ENCODE peak calls at places on chromosomes 11 and 22, in four cellular contexts. J, E, T and M are unnamed samples.

GRCh38 chr11:64153831-64154230 is 12.1 kb downstream of the MACROD1 start:
- DNase-seq in E (no peak), T (no peak), J (no peak), M (no peak)

GRCh38 chr11:1749787-1750351 is 526 bp downstream of the IFITM10 start:
- DNase-seq in J (no peak), T (no peak), E (no peak), M (no peak)

GRCh38 chr22:44133901-44134511 is 46.7 kb upstream of the PARVG start:
- DNase-seq in T (no peak), E (no peak), J (no peak), M (no peak)

GRCh38 chr11:78803995-78804394 is 229.3 kb upstream of the NARS2 start:
- DNase-seq in J (no peak), E (no peak), T (no peak), M (no peak)

GRCh38 chr11:94771390-94771789 is 3.2 kb downstream of the AMOTL1 start:
- DNase-seq in E (no peak), J (no peak), T (no peak), M (no peak)

GRCh38 chr11:68657021-68657780 is 27.1 kb upstream of the GAL start:
- DNase-seq in E (no peak), J (no peak), T (no peak), M (no peak)

GRCh38 chr11:48122656-48123055 is 94.0 kb upstream of the OR4B1 start:
- DNase-seq in J (no peak), E (no peak), T (no peak), M (no peak)

GRCh38 chr11:127993788-127994187 is 593.6 kb downstream of the ETS1 start:
- DNase-seq in J (no peak), E (no peak), T (no peak), M (no peak)

GRCh38 chr22:24810043-24810749 is 4.2 kb downstream of the SGSM1 start:
- DNase-seq in T (peak; percentile 54), E (no peak), J (no peak), M (no peak)

GRCh38 chr11:8917157-8917820 is 6.3 kb downstream of the AKIP1 start:
- DNase-seq in T (no peak), E (no peak), J (no peak), M (no peak)

GRCh38 chr11:117384045-117384444 is 56.4 kb downstream of the CEP164 start:
- DNase-seq in E (no peak), J (no peak), T (no peak), M (no peak)

GRCh38 chr22:17767236-17768065 is 6.8 kb downstream of the BID start:
- DNase-seq in J (no peak), T (no peak), E (peak; percentile 23), M (no peak)

GRCh38 chr22:30315962-30316576 is 10.7 kb downstream of the TBC1D10A start:
- DNase-seq in E (no peak), J (no peak), T (no peak), M (no peak)

GRCh38 chr11:83317757-83318548 is 31.8 kb upstream of the CCDC90B start:
- DNase-seq in E (no peak), T (no peak), J (no peak), M (no peak)

GRCh38 chr11:73866095-73866579 is 10.5 kb downstream of the COA4 start:
- DNase-seq in E (no peak), J (no peak), T (no peak), M (no peak)

GRCh38 chr11:62842171-62842717 is 2.9 kb upstream of the WDR74 start:
- DNase-seq in E (no peak), T (no peak), J (peak; percentile 21), M (peak; percentile 18)

GRCh38 chr22:41739576-41739975 is 40.3 kb downstream of the MEI1 start:
- DNase-seq in E (no peak), T (no peak), J (no peak), M (no peak)

GRCh38 chr11:103651341-103651998 is 385.0 kb upstream of the DDI1 start:
- DNase-seq in J (no peak), T (no peak), E (no peak), M (no peak)

GRCh38 chr11:67269401-67270255 is 3.4 kb downstream of the GRK2 start:
- DNase-seq in T (no peak), E (no peak), J (no peak), M (no peak)

GRCh38 chr11:70290341-70291065 is 20.0 kb downstream of the PPFIA1 start:
- DNase-seq in E (no peak), J (no peak), T (no peak), M (no peak)

GRCh38 chr11:132008872-132009271 is 638.5 kb downstream of the NTM start:
- DNase-seq in J (no peak), E (no peak), T (no peak), M (no peak)

GRCh38 chr11:46238078-46238966 is 39.1 kb upstream of the CREB3L1 start:
- DNase-seq in E (peak; percentile 23), T (no peak), J (peak; percentile 59), M (peak; percentile 64)

GRCh38 chr11:24046731-24047130 is 450.1 kb upstream of the LUZP2 start:
- DNase-seq in J (no peak), T (no peak), E (no peak), M (no peak)

GRCh38 chr11:75280227-75280671 is 39.7 kb downstream of the TPBGL start:
- DNase-seq in T (peak; percentile 72), J (peak; percentile 54), E (peak; percentile 55), M (peak; percentile 64)

GRCh38 chr22:37121887-37122591 is 12.5 kb upstream of the TMPRSS6 start:
- DNase-seq in J (peak; percentile 89), T (no peak), E (peak; percentile 86), M (peak; percentile 93)

GRCh38 chr11:21897203-21897602 is 295.7 kb upstream of the ANO5 start:
- DNase-seq in E (no peak), J (no peak), T (no peak), M (no peak)

GRCh38 chr11:746289-747175 is 732 bp upstream of the TALDO1 start:
- DNase-seq in E (no peak), J (no peak), T (peak; percentile 63), M (no peak)

GRCh38 chr11:102882389-102883024 is 7.7 kb upstream of the MMP12 start:
- DNase-seq in J (no peak), E (no peak), T (no peak), M (no peak)

GRCh38 chr22:23565288-23565941 is 14.7 kb downstream of the IGLL1 start:
- DNase-seq in E (no peak), J (no peak), T (no peak), M (no peak)

GRCh38 chr22:21055880-21056319 is 10.2 kb downstream of the LRRC74B start:
- DNase-seq in E (no peak), J (no peak), T (no peak), M (no peak)

GRCh38 chr11:73585834-73586575 is 11.9 kb downstream of the FAM168A start:
- DNase-seq in J (no peak), T (no peak), E (no peak), M (no peak)

GRCh38 chr11:88196393-88196792 is 21.1 kb upstream of the RAB38 start:
- DNase-seq in T (no peak), J (no peak), E (no peak), M (no peak)

GRCh38 chr22:41231369-41231768 is 9.4 kb downstream of the CHADL start:
- DNase-seq in T (no peak), J (no peak), E (no peak), M (no peak)

GRCh38 chr11:56990702-56991101 is 2.0 kb downstream of the OR5AK2 start:
- DNase-seq in J (no peak), T (no peak), E (no peak), M (no peak)

GRCh38 chr22:49482811-49483210 is 344.9 kb downstream of the BRD1 start:
- DNase-seq in J (no peak), E (no peak), T (no peak), M (no peak)

GRCh38 chr11:125778728-125779127 is at the start of gene PATE2:
- DNase-seq in E (no peak), T (no peak), J (no peak), M (no peak)